ENCODE peak calls at places on chromosomes 2 and 18, in four cellular contexts. P is head of caudate nucleus; A is activated CD8-positive, alpha-beta memory T cell treated with anti-CD3 and anti-CD28 coated beads for 48 hours; L is GM23248. C is an unnamed sample.

GRCh38 chr2:169015943-169016342 is 15.2 kb downstream of the ABCB11 start:
- DNase-seq in L (no peak), A (no peak), P (no peak), C (no peak)

GRCh38 chr2:27326536-27326935 is 3.6 kb upstream of the MPV17 start:
- DNase-seq in A (no peak), P (no peak), L (no peak), C (no peak)

GRCh38 chr2:84152471-84152870 is 306.6 kb downstream of the SUCLG1 start:
- DNase-seq in P (no peak), L (no peak), A (no peak), C (no peak)

GRCh38 chr2:219285894-219286425 is 6.8 kb downstream of the DNAJB2 start:
- DNase-seq in L (peak; percentile 82), A (no peak), P (peak; percentile 89), C (peak; percentile 50)

GRCh38 chr2:102677219-102678215 is 58.2 kb downstream of the SLC9A2 start:
- DNase-seq in P (no peak), L (peak; percentile 24), A (no peak), C (no peak)

GRCh38 chr2:18976112-18976961 is 382.1 kb downstream of the OSR1 start:
- DNase-seq in A (no peak), L (peak; percentile 90), P (no peak), C (no peak)

GRCh38 chr2:120711694-120712093 is 24.0 kb upstream of the GLI2 start:
- DNase-seq in A (no peak), L (no peak), P (no peak), C (no peak)

GRCh38 chr2:165794520-165794882 is 454 bp upstream of the GALNT3 start:
- DNase-seq in P (peak; percentile 40), A (peak; percentile 33), L (peak; percentile 74), C (no peak)

GRCh38 chr2:241125626-241126025 is 23.5 kb upstream of the MTERF4 start:
- DNase-seq in A (no peak), L (no peak), P (no peak), C (no peak)

GRCh38 chr2:120476141-120476540 is 130.2 kb downstream of the INHBB start:
- DNase-seq in L (peak; percentile 61), P (no peak), A (no peak), C (no peak)

GRCh38 chr2:29196792-29197788 is 81.9 kb downstream of the CLIP4 start:
- DNase-seq in A (peak; percentile 24), L (peak; percentile 66), P (peak; percentile 88), C (peak; percentile 62)

GRCh38 chr18:76056467-76057194 is 438.4 kb downstream of the ZNF516 start:
- DNase-seq in P (peak; percentile 20), L (no peak), A (no peak), C (no peak)

GRCh38 chr18:76953186-76953982 is 131.0 kb downstream of the ZNF236 start:
- DNase-seq in A (no peak), P (peak; percentile 68), L (no peak), C (peak; percentile 20)

GRCh38 chr18:54254265-54254758 is 15.0 kb upstream of the POLI start:
- DNase-seq in P (no peak), L (peak; percentile 66), A (no peak), C (no peak)

GRCh38 chr2:80028584-80028983 is 276.0 kb downstream of the LRRTM1 start:
- DNase-seq in A (no peak), L (no peak), P (no peak), C (no peak)

GRCh38 chr2:219178377-219179175 is 501 bp downstream of the RETREG2 start:
- DNase-seq in A (no peak), P (peak; percentile 69), L (peak; percentile 67), C (peak; percentile 22)

GRCh38 chr18:41121116-41121826 is 833.8 kb upstream of the PIK3C3 start:
- DNase-seq in A (no peak), L (peak; percentile 38), P (no peak), C (no peak)

GRCh38 chr2:199775297-199775696 is 75.7 kb downstream of the FTCDNL1 start:
- DNase-seq in A (no peak), P (no peak), L (peak; percentile 9), C (no peak)